ENCODE peak calls at places on chromosomes 2 and 18, in eight cellular contexts. One of them, this sample, is unnamed.

GRCh38 chr2:138722316-138722715 is 57.9 kb downstream of the NXPH2 start:
- DNase-seq in CD4-positive, alpha-beta T cell: no peak
- DNase-seq in brain microvascular endothelial cell: no peak
- DNase-seq in lung: no peak
- DNase-seq in colonic mucosa: no peak
- DNase-seq in GM10248: no peak
- DNase-seq in mucosa of descending colon: no peak
- DNase-seq in tibial nerve: no peak
- DNase-seq in this sample: no peak

GRCh38 chr2:118224144-118224887 is 136.0 kb downstream of the INSIG2 start:
- DNase-seq in colonic mucosa: peak
- DNase-seq in CD4-positive, alpha-beta T cell: peak
- DNase-seq in tibial nerve: no peak
- DNase-seq in lung: no peak
- DNase-seq in GM10248: peak
- DNase-seq in brain microvascular endothelial cell: no peak
- DNase-seq in mucosa of descending colon: peak
- DNase-seq in this sample: no peak

GRCh38 chr18:80023173-80023572 is 11.1 kb upstream of the RBFA start:
- DNase-seq in brain microvascular endothelial cell: no peak
- DNase-seq in GM10248: no peak
- DNase-seq in CD4-positive, alpha-beta T cell: no peak
- DNase-seq in lung: no peak
- DNase-seq in colonic mucosa: no peak
- DNase-seq in tibial nerve: no peak
- DNase-seq in mucosa of descending colon: no peak
- DNase-seq in this sample: no peak

GRCh38 chr2:234451852-234452625 is 44.8 kb downstream of the ARL4C start:
- DNase-seq in lung: no peak
- DNase-seq in mucosa of descending colon: no peak
- DNase-seq in tibial nerve: no peak
- DNase-seq in CD4-positive, alpha-beta T cell: no peak
- DNase-seq in brain microvascular endothelial cell: peak
- DNase-seq in colonic mucosa: no peak
- DNase-seq in GM10248: no peak
- DNase-seq in this sample: no peak

GRCh38 chr2:96527990-96528679 is 8.4 kb upstream of the ARID5A start:
- DNase-seq in CD4-positive, alpha-beta T cell: peak
- DNase-seq in tibial nerve: no peak
- DNase-seq in mucosa of descending colon: peak
- DNase-seq in brain microvascular endothelial cell: peak
- DNase-seq in GM10248: no peak
- DNase-seq in colonic mucosa: no peak
- DNase-seq in lung: no peak
- DNase-seq in this sample: no peak

GRCh38 chr2:22020101-22020742 is 896.5 kb downstream of the TDRD15 start:
- DNase-seq in lung: no peak
- DNase-seq in CD4-positive, alpha-beta T cell: no peak
- DNase-seq in mucosa of descending colon: no peak
- DNase-seq in colonic mucosa: no peak
- DNase-seq in brain microvascular endothelial cell: no peak
- DNase-seq in tibial nerve: no peak
- DNase-seq in GM10248: no peak
- DNase-seq in this sample: no peak

GRCh38 chr2:100812141-100812540 is 7.8 kb upstream of the NPAS2 start:
- DNase-seq in colonic mucosa: no peak
- DNase-seq in CD4-positive, alpha-beta T cell: peak
- DNase-seq in brain microvascular endothelial cell: no peak
- DNase-seq in lung: no peak
- DNase-seq in tibial nerve: no peak
- DNase-seq in mucosa of descending colon: no peak
- DNase-seq in GM10248: no peak
- DNase-seq in this sample: no peak

GRCh38 chr2:190343500-190344274 is at the start of gene INPP1:
- DNase-seq in tibial nerve: peak
- DNase-seq in colonic mucosa: peak
- DNase-seq in CD4-positive, alpha-beta T cell: peak
- DNase-seq in brain microvascular endothelial cell: peak
- DNase-seq in GM10248: peak
- DNase-seq in mucosa of descending colon: peak
- DNase-seq in lung: peak
- DNase-seq in this sample: no peak

GRCh38 chr18:78984941-78985784 is 5.5 kb downstream of the SALL3 start:
- DNase-seq in CD4-positive, alpha-beta T cell: no peak
- DNase-seq in lung: peak
- DNase-seq in brain microvascular endothelial cell: no peak
- DNase-seq in tibial nerve: no peak
- DNase-seq in colonic mucosa: no peak
- DNase-seq in GM10248: peak
- DNase-seq in mucosa of descending colon: no peak
- DNase-seq in this sample: no peak

GRCh38 chr2:71070294-71071025 is 2.0 kb downstream of the NAGK start:
- DNase-seq in GM10248: peak
- DNase-seq in colonic mucosa: no peak
- DNase-seq in brain microvascular endothelial cell: peak
- DNase-seq in mucosa of descending colon: peak
- DNase-seq in CD4-positive, alpha-beta T cell: no peak
- DNase-seq in lung: no peak
- DNase-seq in tibial nerve: no peak
- DNase-seq in this sample: no peak
- TF ChIP-seq CTCF in GM10248: peak
- TF ChIP-seq CTCF in colonic mucosa: no peak
- TF ChIP-seq CTCF in brain microvascular endothelial cell: peak
- TF ChIP-seq CTCF in mucosa of descending colon: no peak
- TF ChIP-seq CTCF in CD4-positive, alpha-beta T cell: no peak
- TF ChIP-seq CTCF in lung: no peak
- TF ChIP-seq CTCF in tibial nerve: peak
- TF ChIP-seq CTCF in this sample: peak

GRCh38 chr2:60119778-60120177 is 433.7 kb downstream of the BCL11A start:
- DNase-seq in brain microvascular endothelial cell: no peak
- DNase-seq in GM10248: no peak
- DNase-seq in tibial nerve: no peak
- DNase-seq in mucosa of descending colon: no peak
- DNase-seq in lung: no peak
- DNase-seq in colonic mucosa: no peak
- DNase-seq in CD4-positive, alpha-beta T cell: no peak
- DNase-seq in this sample: no peak
- TF ChIP-seq CTCF in brain microvascular endothelial cell: no peak
- TF ChIP-seq CTCF in GM10248: no peak
- TF ChIP-seq CTCF in tibial nerve: no peak
- TF ChIP-seq CTCF in mucosa of descending colon: no peak
- TF ChIP-seq CTCF in lung: no peak
- TF ChIP-seq CTCF in colonic mucosa: no peak
- TF ChIP-seq CTCF in CD4-positive, alpha-beta T cell: no peak
- TF ChIP-seq CTCF in this sample: peak

DNA sequence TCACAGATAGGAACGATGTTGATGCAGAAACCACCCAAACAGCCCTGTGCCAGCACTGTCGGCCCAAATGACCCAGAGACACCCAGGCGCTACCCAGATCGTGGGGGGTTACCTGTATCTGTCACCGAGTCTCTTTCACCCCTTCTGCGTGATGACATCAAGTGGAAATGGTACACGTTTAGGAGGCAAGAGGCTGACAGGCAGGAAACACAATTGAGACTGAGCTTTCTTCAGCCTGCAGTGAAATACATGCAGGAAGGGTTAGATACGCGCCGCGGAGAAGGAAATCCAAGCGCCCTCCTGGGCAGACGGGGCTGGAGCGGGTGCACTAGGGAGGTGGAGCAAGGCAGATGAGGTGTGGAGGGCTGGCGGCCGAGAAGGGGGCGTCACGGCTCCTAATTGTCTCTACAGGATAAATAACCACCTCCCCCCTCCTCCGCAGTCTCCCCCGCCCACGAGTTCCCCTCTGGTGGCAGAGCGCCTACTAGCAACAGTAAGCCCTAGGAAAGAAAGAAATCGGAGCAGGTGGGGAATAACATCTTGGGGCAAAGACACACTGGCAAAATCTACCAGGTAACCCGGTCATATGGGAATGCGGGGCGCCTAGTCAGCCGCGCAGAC is at the start of gene RNF152:
- DNase-seq in tibial nerve: no peak
- DNase-seq in mucosa of descending colon: peak
- DNase-seq in lung: peak
- DNase-seq in CD4-positive, alpha-beta T cell: peak
- DNase-seq in colonic mucosa: peak
- DNase-seq in brain microvascular endothelial cell: no peak
- DNase-seq in GM10248: no peak
- DNase-seq in this sample: no peak
- TF ChIP-seq CTCF in tibial nerve: no peak
- TF ChIP-seq CTCF in mucosa of descending colon: no peak
- TF ChIP-seq CTCF in lung: no peak
- TF ChIP-seq CTCF in CD4-positive, alpha-beta T cell: no peak
- TF ChIP-seq CTCF in colonic mucosa: no peak
- TF ChIP-seq CTCF in brain microvascular endothelial cell: peak
- TF ChIP-seq CTCF in GM10248: no peak
- TF ChIP-seq CTCF in this sample: peak

GRCh38 chr2:1892529-1893250 is 148.4 kb upstream of the PXDN start:
- DNase-seq in mucosa of descending colon: no peak
- DNase-seq in tibial nerve: no peak
- DNase-seq in CD4-positive, alpha-beta T cell: no peak
- DNase-seq in brain microvascular endothelial cell: no peak
- DNase-seq in lung: no peak
- DNase-seq in colonic mucosa: no peak
- DNase-seq in GM10248: no peak
- DNase-seq in this sample: no peak

GRCh38 chr2:1889099-1889650 is 144.9 kb upstream of the PXDN start:
- DNase-seq in GM10248: no peak
- DNase-seq in brain microvascular endothelial cell: no peak
- DNase-seq in mucosa of descending colon: no peak
- DNase-seq in lung: no peak
- DNase-seq in colonic mucosa: no peak
- DNase-seq in tibial nerve: no peak
- DNase-seq in CD4-positive, alpha-beta T cell: no peak
- DNase-seq in this sample: no peak

GRCh38 chr2:1893856-1894255 is 149.5 kb upstream of the PXDN start:
- DNase-seq in brain microvascular endothelial cell: no peak
- DNase-seq in mucosa of descending colon: no peak
- DNase-seq in lung: no peak
- DNase-seq in GM10248: no peak
- DNase-seq in colonic mucosa: no peak
- DNase-seq in tibial nerve: no peak
- DNase-seq in CD4-positive, alpha-beta T cell: no peak
- DNase-seq in this sample: no peak

GRCh38 chr2:1891971-1892486 is 147.7 kb upstream of the PXDN start:
- DNase-seq in brain microvascular endothelial cell: no peak
- DNase-seq in lung: no peak
- DNase-seq in CD4-positive, alpha-beta T cell: no peak
- DNase-seq in GM10248: no peak
- DNase-seq in tibial nerve: no peak
- DNase-seq in colonic mucosa: no peak
- DNase-seq in mucosa of descending colon: no peak
- DNase-seq in this sample: no peak

DNA sequence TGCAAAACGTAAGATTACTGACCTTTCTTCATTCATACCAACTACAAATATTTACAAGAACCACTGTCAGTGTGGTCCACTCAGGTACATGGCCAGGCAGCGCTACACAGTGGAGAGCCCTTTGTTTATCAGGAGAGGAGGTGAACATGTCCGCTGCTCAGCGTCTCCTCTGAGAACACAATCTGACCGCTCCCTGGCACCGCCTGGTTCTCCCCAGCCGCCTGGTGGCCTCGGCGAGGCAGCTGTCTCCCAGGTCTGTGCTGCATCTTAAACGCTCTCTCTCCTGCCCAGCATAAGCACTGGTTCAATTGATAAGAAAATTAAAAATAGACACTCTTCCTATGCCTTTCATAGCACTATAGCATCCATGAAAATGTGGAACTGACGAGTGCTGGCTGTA is 146.8 kb upstream of the PXDN start:
- DNase-seq in mucosa of descending colon: no peak
- DNase-seq in brain microvascular endothelial cell: no peak
- DNase-seq in CD4-positive, alpha-beta T cell: no peak
- DNase-seq in lung: no peak
- DNase-seq in colonic mucosa: no peak
- DNase-seq in tibial nerve: no peak
- DNase-seq in GM10248: no peak
- DNase-seq in this sample: no peak
- TF ChIP-seq CTCF in mucosa of descending colon: no peak
- TF ChIP-seq CTCF in brain microvascular endothelial cell: no peak
- TF ChIP-seq CTCF in CD4-positive, alpha-beta T cell: no peak
- TF ChIP-seq CTCF in lung: no peak
- TF ChIP-seq CTCF in colonic mucosa: no peak
- TF ChIP-seq CTCF in tibial nerve: no peak
- TF ChIP-seq CTCF in GM10248: no peak
- TF ChIP-seq CTCF in this sample: no peak

GRCh38 chr2:45260946-45261345 is 251.7 kb upstream of the SIX2 start:
- DNase-seq in brain microvascular endothelial cell: no peak
- DNase-seq in colonic mucosa: no peak
- DNase-seq in CD4-positive, alpha-beta T cell: no peak
- DNase-seq in lung: no peak
- DNase-seq in mucosa of descending colon: no peak
- DNase-seq in GM10248: no peak
- DNase-seq in tibial nerve: no peak
- DNase-seq in this sample: no peak
- TF ChIP-seq CTCF in brain microvascular endothelial cell: no peak
- TF ChIP-seq CTCF in colonic mucosa: no peak
- TF ChIP-seq CTCF in CD4-positive, alpha-beta T cell: no peak
- TF ChIP-seq CTCF in lung: no peak
- TF ChIP-seq CTCF in mucosa of descending colon: no peak
- TF ChIP-seq CTCF in GM10248: no peak
- TF ChIP-seq CTCF in tibial nerve: no peak
- TF ChIP-seq CTCF in this sample: no peak